ENCODE peak calls at places on chromosomes 3 and 15, in seven cellular contexts. B is brain microvascular endothelial cell, Z is RKO, J is AG10803, V is progenitor cell of endocrine pancreas, X is brain pericyte, O is GM12865. M is an unnamed sample.

GRCh38 chr15:25783607-25784131 is 79.5 kb downstream of the ATP10A start:
- DNase-seq in B (no peak), Z (no peak), J (peak), V (no peak), X (no peak), O (no peak), M (peak)

GRCh38 chr15:92810418-92811138 is 89.5 kb upstream of the CHD2 start:
- DNase-seq in B (peak), Z (peak), J (peak), V (no peak), X (no peak), O (peak), M (peak)

GRCh38 chr3:81782585-81782984 is 21.1 kb upstream of the GBE1 start:
- DNase-seq in B (no peak), Z (no peak), J (no peak), V (no peak), X (no peak), O (peak), M (no peak)

GRCh38 chr3:36312351-36312750 is 68.0 kb upstream of the STAC start:
- DNase-seq in B (no peak), Z (no peak), J (no peak), V (no peak), X (no peak), O (no peak), M (no peak)

GRCh38 chr3:152960684-152961083 is 125.8 kb downstream of the P2RY1 start:
- DNase-seq in B (no peak), Z (no peak), J (no peak), V (no peak), X (no peak), O (no peak), M (no peak)

GRCh38 chr15:87959080-87959479 is 297.5 kb downstream of the NTRK3 start:
- DNase-seq in B (no peak), Z (peak), J (no peak), V (no peak), X (no peak), O (no peak), M (peak)

GRCh38 chr3:151796105-151796705 is 17.7 kb upstream of the AADAC start:
- DNase-seq in B (no peak), Z (no peak), J (no peak), V (no peak), X (no peak), O (no peak), M (no peak)

GRCh38 chr15:101492752-101493692 is 3.5 kb upstream of the PCSK6 start:
- DNase-seq in B (no peak), Z (no peak), J (no peak), V (no peak), X (no peak), O (no peak), M (no peak)

GRCh38 chr3:143287403-143287802 is 167.8 kb downstream of the CHST2 start:
- DNase-seq in B (no peak), Z (no peak), J (no peak), V (no peak), X (no peak), O (no peak), M (no peak)

GRCh38 chr3:177813322-177813721 is 616.0 kb upstream of the TBL1XR1 start:
- DNase-seq in B (no peak), Z (no peak), J (no peak), V (no peak), X (peak), O (no peak), M (no peak)

GRCh38 chr3:45887285-45887684 is 942 bp downstream of the CCR9 start:
- DNase-seq in B (no peak), Z (no peak), J (no peak), V (no peak), X (no peak), O (no peak), M (no peak)

GRCh38 chr3:126961791-126962461 is 21.0 kb upstream of the PLXNA1 start:
- DNase-seq in B (no peak), Z (no peak), J (no peak), V (no peak), X (no peak), O (no peak), M (no peak)

GRCh38 chr3:188217681-188218080 is 63.7 kb downstream of the LPP start:
- DNase-seq in B (no peak), Z (no peak), J (no peak), V (no peak), X (no peak), O (no peak), M (no peak)

GRCh38 chr3:120147072-120147871 is 53.0 kb upstream of the GSK3B start:
- DNase-seq in B (no peak), Z (no peak), J (no peak), V (no peak), X (peak), O (peak), M (peak)

GRCh38 chr15:83248151-83248851 is 36.2 kb downstream of the BNC1 start:
- DNase-seq in B (peak), Z (peak), J (peak), V (peak), X (peak), O (peak), M (peak)

GRCh38 chr3:100099621-100100020 is 14.7 kb downstream of the FILIP1L start:
- DNase-seq in B (no peak), Z (no peak), J (no peak), V (no peak), X (no peak), O (no peak), M (no peak)

GRCh38 chr15:100728371-100729201 is 126.2 kb downstream of the ASB7 start:
- DNase-seq in B (no peak), Z (no peak), J (no peak), V (no peak), X (no peak), O (no peak), M (no peak)

GRCh38 chr15:35123743-35124142 is 38.6 kb upstream of the NANOGP8 start:
- DNase-seq in B (no peak), Z (no peak), J (no peak), V (no peak), X (no peak), O (no peak), M (peak)

GRCh38 chr15:40192942-40193341 is 32.1 kb downstream of the BUB1B start:
- DNase-seq in B (peak), Z (no peak), J (peak), V (no peak), X (no peak), O (no peak), M (no peak)

GRCh38 chr3:14143826-14144225 is 19.0 kb downstream of the TMEM43 start:
- DNase-seq in B (peak), Z (peak), J (peak), V (no peak), X (no peak), O (no peak), M (peak)

GRCh38 chr3:194103475-194103874 is 32.5 kb upstream of the HES1 start:
- DNase-seq in B (no peak), Z (no peak), J (no peak), V (no peak), X (no peak), O (peak), M (no peak)

GRCh38 chr3:9349321-9350117 is 13.3 kb upstream of the THUMPD3 start:
- DNase-seq in B (peak), Z (no peak), J (peak), V (no peak), X (no peak), O (peak), M (peak)

GRCh38 chr3:177973241-177973840 is 562.9 kb upstream of the KCNMB2 start:
- DNase-seq in B (peak), Z (no peak), J (peak), V (no peak), X (no peak), O (no peak), M (no peak)

GRCh38 chr3:53630547-53630946 is 136.1 kb downstream of the CACNA1D start:
- DNase-seq in B (no peak), Z (no peak), J (no peak), V (no peak), X (no peak), O (no peak), M (no peak)

GRCh38 chr3:161854232-161854771 is 357.7 kb downstream of the OTOL1 start:
- DNase-seq in B (peak), Z (no peak), J (peak), V (no peak), X (peak), O (peak), M (peak)

GRCh38 chr3:135235541-135235940 is 440.5 kb downstream of the EPHB1 start:
- DNase-seq in B (no peak), Z (no peak), J (no peak), V (no peak), X (no peak), O (no peak), M (no peak)

GRCh38 chr3:40766396-40766795 is 241.6 kb downstream of the ZNF621 start:
- DNase-seq in B (no peak), Z (no peak), J (no peak), V (no peak), X (no peak), O (peak), M (no peak)